ENCODE peak calls at places on chromosomes 4 and X, in seven cellular contexts. N is neural crest cell, T is astrocyte, L is upper lobe of right lung, K is GM06990, D is body of pancreas, C is NCI-H1436. E is an unnamed sample.

GRCh38 chr4:123474817-123475216 is 78.2 kb downstream of the SPRY1 start:
- DNase-seq in K (no peak), L (no peak), D (no peak), N (no peak), C (no peak), T (no peak), E (no peak)

GRCh38 chr4:138802499-138802898 is 213.1 kb upstream of the NOCT start:
- DNase-seq in N (no peak), C (no peak), K (no peak), D (no peak), T (peak), L (no peak), E (no peak)

GRCh38 chrX:52424658-52425057 is 55.8 kb downstream of the XAGE2 start:
- DNase-seq in L (no peak), K (no peak), N (no peak), C (no peak), T (peak), D (no peak), E (peak)

GRCh38 chrX:53288173-53288572 is 6.8 kb upstream of the IQSEC2 start:
- DNase-seq in T (no peak), N (peak), K (no peak), C (peak), D (peak), L (no peak), E (peak)

GRCh38 chrX:104195489-104196084 is 29.3 kb downstream of the FAM199X start:
- DNase-seq in T (no peak), C (no peak), D (no peak), N (no peak), L (no peak), K (peak), E (peak)

GRCh38 chr4:108483650-108484049 is 136.7 kb upstream of the RPL34 start:
- DNase-seq in N (no peak), L (no peak), T (no peak), C (no peak), K (no peak), D (no peak), E (no peak)

GRCh38 chr4:85778809-85779124 is 303.8 kb downstream of the ARHGAP24 start:
- DNase-seq in N (no peak), T (no peak), D (no peak), C (no peak), K (no peak), L (no peak), E (peak)

GRCh38 chrX:3699841-3700381 is 13.5 kb downstream of the PRKX start:
- DNase-seq in C (no peak), D (no peak), N (no peak), K (no peak), T (no peak), L (no peak), E (no peak)

GRCh38 chrX:24563291-24564010 is 83.7 kb downstream of the PCYT1B start:
- DNase-seq in T (no peak), K (no peak), D (no peak), L (no peak), N (no peak), C (no peak), E (no peak)

GRCh38 chr4:142331132-142331531 is 515.0 kb downstream of the INPP4B start:
- DNase-seq in C (no peak), K (no peak), T (no peak), L (no peak), N (no peak), D (peak), E (peak)

GRCh38 chr4:175614880-175615279 is 197.2 kb downstream of the GPM6A start:
- DNase-seq in D (peak), K (no peak), N (no peak), L (no peak), T (no peak), C (no peak), E (no peak)

GRCh38 chrX:67693928-67694327 is 150.1 kb downstream of the AR start:
- DNase-seq in K (no peak), C (no peak), N (no peak), L (no peak), D (no peak), T (peak), E (no peak)

GRCh38 chrX:123976671-123977316 is 15.3 kb downstream of the STAG2 start:
- DNase-seq in K (no peak), T (no peak), C (no peak), L (no peak), N (no peak), D (no peak), E (no peak)

GRCh38 chr4:84778041-84778440 is 188.4 kb downstream of the WDFY3 start:
- DNase-seq in L (no peak), N (no peak), K (no peak), D (no peak), T (no peak), C (no peak), E (no peak)

GRCh38 chr4:86174496-86174895 is 185.4 kb downstream of the MAPK10 start:
- DNase-seq in D (no peak), T (no peak), K (no peak), N (no peak), L (no peak), C (no peak), E (no peak)

GRCh38 chr4:77881460-77882295 is 19.0 kb downstream of the MRPL1 start:
- DNase-seq in L (no peak), C (no peak), T (no peak), K (no peak), D (no peak), N (no peak), E (peak)

GRCh38 chrX:121179972-121180371 is 132.6 kb downstream of the GLUD2 start:
- DNase-seq in T (no peak), C (no peak), N (no peak), D (no peak), K (no peak), L (no peak), E (no peak)

GRCh38 chr4:173025131-173025530 is 143.5 kb upstream of the GALNT7 start:
- DNase-seq in L (no peak), K (no peak), C (peak), N (peak), T (peak), D (peak), E (peak)

GRCh38 chr4:115028682-115029385 is 84.6 kb downstream of the NDST4 start:
- DNase-seq in N (no peak), K (no peak), L (no peak), C (no peak), T (no peak), D (no peak), E (no peak)

GRCh38 chrX:17608898-17609297 is 128.4 kb upstream of the SCML1 start:
- DNase-seq in C (no peak), T (no peak), K (no peak), L (no peak), D (peak), N (no peak), E (no peak)

GRCh38 chrX:49701323-49701722 is 5.5 kb upstream of the PAGE1 start:
- DNase-seq in D (no peak), T (no peak), C (no peak), L (no peak), N (no peak), K (no peak), E (no peak)

GRCh38 chrX:39039890-39040289 is 238.6 kb downstream of the MID1IP1 start:
- DNase-seq in T (no peak), K (no peak), N (no peak), C (no peak), L (no peak), D (no peak), E (no peak)

E was measured in brain microvascular endothelial cell.